ENCODE peak calls at places on chromosomes 5 and 9, in eight cellular contexts. E is HCEC 1CT; V is renal cortical epithelial cell; R is fibroblast of the conjunctiva; K is non-pigmented ciliary epithelial cell; H is pancreas; Z is brain pericyte; Q is stimulated activated naive CD8-positive, alpha-beta T cell treated with anti-CD3 and anti-CD28 coated beads, Interleukin-15, amount 100 ng/mL, for 72 hours. D is an unnamed sample.
A peak's percentile ranks its signal among the peaks of the same experiment; 100 is the strongest.

GRCh38 chr5:139263431-139263975 is 30.0 kb upstream of the MATR3 start:
- DNase-seq in H (no peak), Q (no peak), V (no peak), E (no peak), Z (no peak), R (no peak), K (no peak), D (no peak)

GRCh38 chr9:93091056-93091452 is 5.0 kb upstream of the CARD19 start:
- DNase-seq in H (no peak), K (no peak), V (no peak), Q (no peak), R (no peak), E (no peak), Z (no peak), D (no peak)

GRCh38 chr5:93890657-93891056 is 149.3 kb upstream of the POU5F2 start:
- DNase-seq in Q (no peak), Z (no peak), E (no peak), V (peak; percentile 19), R (no peak), K (peak; percentile 10), H (no peak), D (no peak)

GRCh38 chr5:41637869-41638268 is 127.5 kb upstream of the PLCXD3 start:
- DNase-seq in V (no peak), Z (no peak), H (no peak), E (no peak), R (no peak), Q (no peak), K (no peak), D (no peak)

GRCh38 chr9:127574089-127574921 is 37.8 kb upstream of the STXBP1 start:
- DNase-seq in E (no peak), R (no peak), Q (no peak), V (peak; percentile 88), K (no peak), H (peak; percentile 88), Z (no peak), D (no peak)

GRCh38 chr5:27020965-27021364 is 17.4 kb downstream of the CDH9 start:
- DNase-seq in K (no peak), Q (no peak), H (no peak), R (peak; percentile 14), Z (no peak), V (peak; percentile 20), E (peak; percentile 58), D (no peak)

GRCh38 chr5:159855476-159856157 is 60.7 kb upstream of the ADRA1B start:
- DNase-seq in R (no peak), Q (no peak), E (no peak), Z (no peak), V (peak; percentile 45), K (no peak), H (no peak), D (no peak)

GRCh38 chr9:91207481-91207888 is 154.2 kb downstream of the AUH start:
- DNase-seq in H (no peak), R (no peak), Q (no peak), V (peak; percentile 87), Z (no peak), K (no peak), E (peak; percentile 44), D (no peak)

GRCh38 chr5:124093658-124094057 is 581.7 kb downstream of the CSNK1G3 start:
- DNase-seq in R (no peak), Q (no peak), Z (no peak), K (no peak), V (no peak), E (no peak), H (no peak), D (no peak)

GRCh38 chr5:15573594-15573993 is 73.6 kb downstream of the FBXL7 start:
- DNase-seq in E (peak; percentile 16), V (no peak), K (no peak), Q (no peak), R (no peak), H (no peak), Z (no peak), D (no peak)

GRCh38 chr5:176632777-176633176 is 2.3 kb downstream of the EIF4E1B start:
- DNase-seq in K (no peak), V (no peak), Z (no peak), Q (no peak), R (no peak), E (no peak), H (no peak), D (no peak)

GRCh38 chr9:96209407-96210031 is 92.5 kb downstream of the HSD17B3 start:
- DNase-seq in Q (no peak), K (no peak), Z (no peak), V (peak; percentile 19), E (peak; percentile 78), H (no peak), R (peak; percentile 79), D (no peak)

GRCh38 chr5:60521379-60522298 is 178.3 kb downstream of the DEPDC1B start:
- DNase-seq in V (no peak), Q (no peak), R (no peak), K (no peak), H (no peak), Z (no peak), E (no peak), D (no peak)

GRCh38 chr5:125045647-125046046 is 299.2 kb upstream of the ZNF608 start:
- DNase-seq in V (no peak), Z (no peak), H (no peak), K (no peak), R (no peak), E (peak; percentile 19), Q (no peak), D (no peak)